ENCODE peak calls at places on chromosome 22, in six cellular contexts. Y is PC-3; T is hepatocyte; C is fibroblast of lung; L is CD8-positive, alpha-beta T cell; B is A549. A is an unnamed sample. For H3K4me1 and H3K9me3, the result is how much of the 10 kb centered on the place peaks cover.

GRCh38 chr22:30325065-30325720 is 1.5 kb downstream of the TBC1D10A start:
- DNase-seq in T (peak), C (peak), Y (peak), L (no peak), B (peak), A (peak)

GRCh38 chr22:24444729-24445466 is 17.5 kb downstream of the ADORA2A start:
- DNase-seq in B (no peak), C (no peak), Y (no peak), L (no peak), T (no peak), A (no peak)

GRCh38 chr22:29359469-29359868 is 28.9 kb downstream of the AP1B1 start:
- DNase-seq in T (peak), L (no peak), Y (peak), B (peak), C (peak), A (peak)

GRCh38 chr22:46286006-46286405 is 10.7 kb upstream of the GTSE1 start:
- DNase-seq in T (no peak), L (no peak), C (no peak), B (no peak), Y (no peak), A (no peak)

GRCh38 chr22:40107244-40107643 is 70.5 kb upstream of the TNRC6B start:
- DNase-seq in B (no peak), T (no peak), C (no peak), Y (no peak), L (no peak), A (no peak)

GRCh38 chr22:30790366-30790765 is 95.7 kb downstream of the OSBP2 start:
- DNase-seq in T (no peak), B (no peak), C (peak), L (no peak), Y (no peak), A (no peak)

GRCh38 chr22:24289138-24289537 is 18.5 kb downstream of the SPECC1L start:
- DNase-seq in Y (peak), C (peak), B (no peak), L (no peak), T (no peak), A (no peak)

GRCh38 chr22:30705710-30706651 is 11.3 kb downstream of the OSBP2 start:
- DNase-seq in L (no peak), Y (peak), C (peak), B (no peak), T (no peak), A (no peak)

GRCh38 chr22:33921576-33922181 is 1.4 kb upstream of the LARGE1 start:
- DNase-seq in C (peak), L (no peak), T (peak), B (peak), Y (no peak), A (peak)

DNA sequence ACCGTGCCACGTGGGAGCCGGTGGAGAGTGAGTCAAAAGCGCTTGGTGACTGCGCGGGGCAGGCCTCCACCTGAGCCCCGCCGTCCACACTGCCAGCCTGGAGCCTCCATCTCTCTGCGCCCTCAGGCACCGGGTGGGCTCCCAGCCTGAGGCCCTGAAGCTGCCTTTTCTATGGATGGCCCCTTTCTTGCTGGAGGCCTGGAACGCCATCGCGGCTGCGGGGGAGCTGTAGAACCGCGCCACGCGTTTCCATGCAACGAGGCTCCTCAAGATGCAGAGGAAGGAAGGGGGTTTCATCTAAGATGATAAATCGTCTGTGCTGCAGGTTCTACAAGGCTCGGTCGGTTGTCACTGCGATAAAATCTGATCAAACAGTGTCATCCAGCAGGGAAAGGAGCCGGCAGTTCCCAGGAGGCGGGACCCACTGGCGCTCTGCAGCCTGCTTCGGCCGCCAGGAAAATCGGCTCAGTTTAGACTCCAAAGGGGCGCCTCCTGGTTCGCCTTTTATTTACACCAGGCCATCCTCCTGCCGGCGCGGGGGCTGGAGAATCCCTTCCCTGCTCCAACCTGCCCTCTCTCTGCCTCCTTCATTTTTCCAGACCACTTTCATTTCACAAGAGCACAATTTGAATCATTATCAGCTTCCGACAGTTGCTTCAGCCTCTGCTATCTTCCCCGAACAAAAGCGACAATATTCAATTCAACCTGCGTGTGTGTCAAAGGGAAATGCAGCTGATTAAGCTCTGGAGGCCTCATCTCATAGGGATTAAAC is 624.4 kb downstream of the BRD1 start:
- DNase-seq in C (no peak), T (no peak), Y (no peak), L (no peak), B (no peak), A (peak)
- H3K4me1 ChIP-seq in C (under half), T (under half), Y (under half), L (under half), B (under half), A (under half)

DNA sequence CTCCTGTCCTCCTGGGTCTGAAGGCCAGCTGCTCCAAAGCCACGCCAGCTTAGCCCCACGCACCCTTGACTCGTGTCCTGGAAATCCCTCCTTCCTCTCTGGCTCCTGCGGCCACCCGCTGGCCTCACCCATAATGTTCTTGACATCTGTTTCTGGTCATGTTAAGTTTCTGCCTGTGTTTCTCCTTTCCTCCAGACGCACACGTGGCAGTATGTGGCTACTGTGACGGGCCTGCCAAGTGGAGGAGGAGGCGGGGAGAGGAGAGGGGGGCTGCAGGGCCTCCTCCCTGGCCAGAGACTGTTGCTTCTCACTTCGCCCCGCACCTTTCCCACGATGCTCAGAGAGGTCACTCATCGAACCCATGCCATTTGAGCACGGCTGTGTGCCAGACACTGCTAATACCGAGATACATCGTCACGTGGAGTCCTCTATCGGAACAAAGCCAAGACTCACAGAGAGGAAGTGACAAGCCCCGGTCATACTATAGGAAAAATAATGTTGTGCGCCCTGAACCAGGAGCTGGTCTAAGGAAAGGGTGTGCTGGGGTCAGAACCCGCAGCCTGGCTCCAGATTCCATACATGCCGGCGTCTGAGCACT is 11.5 kb downstream of the C1QTNF6 start:
- DNase-seq in L (no peak), Y (no peak), T (peak), C (peak), B (no peak), A (no peak)
- H3K4me3 ChIP-seq in L (no peak), Y (no peak), T (no peak), C (no peak), B (no peak), A (no peak)

DNA sequence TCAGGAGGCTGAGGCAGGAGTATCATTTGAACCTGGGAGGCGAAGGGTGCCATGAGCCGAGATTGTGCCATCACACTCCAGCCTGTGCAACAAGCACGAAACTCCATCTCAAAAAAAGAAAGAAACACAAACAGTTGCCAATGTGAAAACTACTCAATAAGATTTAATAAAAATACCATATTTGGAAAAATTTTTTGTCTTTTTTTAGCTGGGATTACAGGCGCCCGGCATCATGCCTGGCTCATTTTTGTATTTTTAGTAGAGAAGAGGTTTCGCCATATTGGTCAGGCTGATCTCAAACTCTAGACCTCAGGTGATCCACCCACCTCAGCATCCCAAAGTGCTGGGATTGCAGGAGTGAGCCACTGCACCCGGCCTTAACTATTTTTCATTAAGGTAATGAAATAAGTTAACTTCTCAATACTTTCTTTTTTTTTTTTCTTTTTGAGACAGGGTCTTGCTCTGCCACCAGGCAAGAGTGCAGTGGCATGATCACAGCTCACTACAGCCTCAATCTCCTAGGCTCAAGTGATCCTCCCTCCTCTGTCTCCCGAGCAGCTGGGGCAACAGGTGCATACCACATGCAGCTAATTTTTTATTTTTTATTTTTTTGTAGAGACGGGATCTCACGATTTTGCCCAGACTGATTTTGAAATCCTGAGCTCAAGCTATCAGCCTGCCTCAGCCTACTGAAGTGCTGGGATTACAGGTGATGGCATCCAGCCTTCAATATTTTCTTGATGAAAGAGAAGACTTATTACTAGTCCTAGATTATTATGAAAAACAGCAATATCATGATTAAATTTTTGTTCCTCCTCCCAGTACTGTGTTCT is 4746.2 kb upstream of the OR11H1 start:
- DNase-seq in B (no peak), C (no peak), L (no peak), Y (no peak), T (no peak), A (no peak)
- H3K9me3 ChIP-seq in B (under half), C (under half), L (under half), Y (under half), T (under half), A (under half)

DNA sequence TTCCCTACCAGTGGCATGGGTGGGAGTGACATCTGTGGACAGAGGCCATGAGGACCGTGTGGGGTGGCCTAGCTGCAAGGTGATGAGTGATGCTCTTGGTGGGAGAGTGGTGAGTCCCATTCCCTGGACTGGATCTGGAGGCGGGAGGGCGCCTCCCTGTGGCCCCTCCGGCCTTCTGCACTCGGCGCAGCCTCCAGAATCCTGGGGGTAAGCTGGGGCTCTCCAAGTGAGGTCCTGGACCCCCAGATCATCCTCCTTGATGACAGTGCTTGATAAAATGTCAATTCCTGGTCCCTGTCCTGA is 32.3 kb upstream of the PRR5 start:
- DNase-seq in B (peak), C (no peak), L (no peak), Y (no peak), T (no peak), A (peak)
- H3K4me1 ChIP-seq in B (under half), C (under half), L (half or more), Y (under half), T (under half), A (under half)

DNA sequence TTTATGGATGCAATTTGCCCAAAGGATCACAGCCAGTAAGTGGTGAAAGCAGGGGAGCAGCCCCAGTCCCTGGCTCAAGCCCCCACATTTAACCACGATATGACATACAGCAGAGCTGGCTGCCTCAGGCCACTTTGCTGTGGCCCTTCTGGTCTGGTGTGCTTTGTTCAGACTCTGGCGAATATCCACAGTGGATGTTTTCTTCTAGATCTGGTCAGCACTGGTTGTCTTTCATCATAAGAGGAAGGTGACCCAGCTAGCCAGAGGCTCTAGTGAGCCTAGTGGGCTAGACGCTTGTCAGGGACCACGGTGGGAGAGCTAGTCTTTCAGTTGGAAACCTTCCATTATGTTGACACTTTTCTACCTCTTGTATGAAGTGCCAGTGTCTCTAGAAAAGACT is 42.5 kb downstream of the DGCR2 start:
- DNase-seq in L (no peak), T (no peak), C (no peak), B (no peak), Y (no peak), A (no peak)
- H3K4me3 ChIP-seq in L (no peak), T (no peak), C (no peak), B (no peak), Y (no peak), A (no peak)

GRCh38 chr22:23109079-23109347 is 32.8 kb downstream of the RSPH14 start:
- DNase-seq in Y (no peak), C (no peak), T (no peak), B (no peak), L (no peak), A (no peak)
- H3K9me3 ChIP-seq in Y (under half), C (under half), T (under half), B (under half), L (under half), A (under half)

GRCh38 chr22:27672721-27673387 is 128.7 kb downstream of the MN1 start:
- DNase-seq in L (no peak), T (no peak), B (no peak), Y (no peak), C (no peak), A (no peak)

GRCh38 chr22:27670701-27671412 is 130.7 kb downstream of the MN1 start:
- DNase-seq in C (no peak), B (no peak), Y (peak), L (no peak), T (peak), A (peak)

GRCh38 chr22:27668828-27669797 is 132.4 kb downstream of the MN1 start:
- DNase-seq in B (peak), L (no peak), Y (peak), T (peak), C (peak), A (peak)

GRCh38 chr22:27669798-27670599 is 131.6 kb downstream of the MN1 start:
- DNase-seq in C (peak), Y (peak), T (peak), B (no peak), L (no peak), A (no peak)

GRCh38 chr22:27671413-27671721 is 130.2 kb downstream of the MN1 start:
- DNase-seq in L (no peak), C (no peak), B (no peak), T (no peak), Y (no peak), A (no peak)
- H3K4me1 ChIP-seq in L (under half), C (under half), B (under half), T (under half), Y (under half), A (under half)

DNA sequence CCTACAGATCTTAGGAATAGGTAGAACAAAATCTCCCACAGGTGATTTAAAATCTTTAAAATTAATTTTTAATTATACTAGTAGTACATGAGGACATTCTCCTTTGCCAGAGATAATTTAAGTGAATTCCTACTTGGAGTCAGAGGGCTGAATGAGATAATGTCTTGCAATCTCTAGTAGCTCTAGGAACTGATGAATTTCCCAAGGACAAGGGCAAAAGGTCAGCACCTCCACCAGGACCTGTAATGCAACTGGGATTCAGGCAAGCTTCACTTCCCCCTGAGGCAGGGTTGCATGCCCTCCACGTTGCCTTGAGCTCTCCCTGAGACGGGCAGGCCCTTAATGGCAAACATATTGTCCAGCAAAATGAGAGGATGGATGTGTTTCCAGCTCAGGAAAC is 330.3 kb upstream of the PITPNB start:
- DNase-seq in B (no peak), C (no peak), L (no peak), Y (no peak), T (no peak), A (no peak)
- H3K4me3 ChIP-seq in B (no peak), C (no peak), L (no peak), Y (no peak), T (no peak), A (no peak)

GRCh38 chr22:49554741-49555140 is 272.9 kb downstream of the BRD1 start:
- DNase-seq in L (no peak), Y (no peak), T (no peak), B (no peak), C (no peak), A (no peak)

GRCh38 chr22:49551897-49552659 is 275.6 kb downstream of the BRD1 start:
- DNase-seq in L (no peak), C (no peak), B (no peak), Y (no peak), T (no peak), A (no peak)

GRCh38 chr22:49553076-49553475 is 274.6 kb downstream of the BRD1 start:
- DNase-seq in C (no peak), T (no peak), Y (no peak), L (no peak), B (no peak), A (no peak)

GRCh38 chr22:49554296-49554625 is 273.4 kb downstream of the BRD1 start:
- DNase-seq in Y (no peak), B (no peak), L (no peak), C (no peak), T (no peak), A (no peak)

DNA sequence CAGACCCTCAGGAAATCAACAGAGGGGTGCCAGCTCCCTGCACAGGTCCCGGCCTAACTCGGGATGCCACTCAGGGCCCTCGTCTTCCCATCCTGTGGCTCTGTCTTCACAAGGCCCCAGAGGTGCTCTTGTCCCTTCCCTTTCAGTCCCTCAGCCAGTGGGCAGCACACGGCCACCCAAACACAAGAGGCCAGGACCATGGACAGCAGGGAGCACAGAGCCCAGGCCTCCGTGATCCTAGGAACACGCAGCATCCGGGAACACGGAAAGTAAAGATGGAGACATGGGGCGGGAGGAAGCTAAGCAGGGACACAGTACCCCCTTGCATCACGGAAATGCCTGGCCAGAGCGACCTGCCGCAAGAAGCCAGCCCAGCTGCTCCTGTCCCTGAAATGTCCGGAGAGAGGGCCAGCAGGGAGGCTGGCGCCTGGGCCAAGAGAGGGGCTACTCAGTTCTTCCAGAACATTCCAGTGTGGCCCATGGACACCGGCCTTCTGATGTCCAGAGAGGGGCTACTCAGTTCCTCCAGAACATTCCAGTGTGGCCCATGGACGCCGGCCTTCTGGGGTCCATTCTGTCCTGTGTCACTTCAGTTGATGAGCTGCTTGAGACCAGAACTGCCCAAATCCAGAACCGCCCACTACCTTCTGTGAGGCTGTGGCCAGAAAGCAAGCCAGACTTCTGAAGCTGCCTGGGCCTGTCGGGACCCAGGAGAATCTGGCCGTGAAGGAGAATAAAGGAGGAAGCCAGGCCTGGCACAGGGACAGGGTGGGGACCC is 274.0 kb downstream of the BRD1 start:
- DNase-seq in Y (peak), C (no peak), T (peak), B (no peak), L (no peak), A (no peak)
- H3K9me3 ChIP-seq in Y (under half), C (under half), T (under half), B (under half), L (under half), A (under half)

DNA sequence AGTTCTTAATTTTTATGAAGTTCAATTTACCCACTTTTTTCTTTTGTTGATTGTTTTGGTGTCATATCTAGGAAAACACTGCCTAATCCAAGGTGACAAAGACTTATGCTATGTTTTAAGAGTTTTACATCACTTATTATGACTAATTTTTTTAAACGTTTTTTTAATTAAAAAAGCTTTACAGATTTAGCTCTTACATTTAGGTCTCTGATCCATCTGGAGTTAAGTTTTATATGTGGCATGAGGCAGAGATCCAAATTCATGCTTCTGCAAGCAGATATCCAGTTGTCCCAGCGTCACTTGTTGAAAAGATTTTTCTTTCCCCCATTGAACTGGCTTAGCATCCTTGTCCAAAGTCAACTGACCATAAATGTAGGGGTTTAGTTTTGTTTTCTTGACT is 72.6 kb downstream of the PACSIN2 start:
- DNase-seq in L (no peak), C (no peak), T (no peak), Y (no peak), B (no peak), A (no peak)
- H3K4me1 ChIP-seq in L (under half), C (under half), T (under half), Y (half or more), B (half or more), A (under half)

A was measured in HAP-1.